ENCODE peak calls at places on chromosomes 16 and 17, in ten cellular contexts. One of them, this sample, is unnamed.

GRCh38 chr17:335691-336090 is 16.9 kb downstream of the RPH3AL start:
- DNase-seq in NCI-H510A: no peak
- DNase-seq in hepatic stellate cell: no peak
- DNase-seq in left kidney: no peak
- DNase-seq in globus pallidus: no peak
- DNase-seq in MM.1S: no peak
- DNase-seq in occipital lobe: no peak
- DNase-seq in D721Med: no peak
- DNase-seq in upper lobe of right lung: peak; percentile 57
- DNase-seq in GM03348: no peak
- DNase-seq in this sample: no peak

GRCh38 chr16:74766729-74767128 is 7.9 kb downstream of the FA2H start:
- DNase-seq in NCI-H510A: no peak
- DNase-seq in hepatic stellate cell: no peak
- DNase-seq in left kidney: no peak
- DNase-seq in globus pallidus: no peak
- DNase-seq in MM.1S: no peak
- DNase-seq in occipital lobe: no peak
- DNase-seq in D721Med: no peak
- DNase-seq in upper lobe of right lung: no peak
- DNase-seq in GM03348: no peak
- DNase-seq in this sample: no peak

GRCh38 chr17:76266244-76266938 is 1.2 kb downstream of the UBALD2 start:
- DNase-seq in NCI-H510A: no peak
- DNase-seq in hepatic stellate cell: no peak
- DNase-seq in left kidney: peak; percentile 45
- DNase-seq in globus pallidus: no peak
- DNase-seq in MM.1S: no peak
- DNase-seq in occipital lobe: no peak
- DNase-seq in D721Med: no peak
- DNase-seq in upper lobe of right lung: no peak
- DNase-seq in GM03348: peak; percentile 39
- DNase-seq in this sample: no peak

GRCh38 chr16:58511933-58512815 is 3.1 kb upstream of the SETD6 start:
- DNase-seq in NCI-H510A: peak; percentile 23
- DNase-seq in hepatic stellate cell: peak; percentile 59
- DNase-seq in left kidney: peak; percentile 86
- DNase-seq in globus pallidus: peak; percentile 46
- DNase-seq in MM.1S: peak; percentile 69
- DNase-seq in occipital lobe: peak; percentile 23
- DNase-seq in D721Med: no peak
- DNase-seq in upper lobe of right lung: peak; percentile 87
- DNase-seq in GM03348: peak; percentile 79
- DNase-seq in this sample: peak; percentile 71

GRCh38 chr17:64005734-64006167 is 7.6 kb downstream of the PRR29 start:
- DNase-seq in NCI-H510A: peak; percentile 82
- DNase-seq in hepatic stellate cell: no peak
- DNase-seq in left kidney: peak; percentile 43
- DNase-seq in globus pallidus: no peak
- DNase-seq in MM.1S: no peak
- DNase-seq in occipital lobe: no peak
- DNase-seq in D721Med: no peak
- DNase-seq in upper lobe of right lung: no peak
- DNase-seq in GM03348: peak; percentile 34
- DNase-seq in this sample: no peak

GRCh38 chr16:67260426-67261063 is 11.8 kb downstream of the SLC9A5 start:
- DNase-seq in NCI-H510A: no peak
- DNase-seq in hepatic stellate cell: peak; percentile 55
- DNase-seq in left kidney: peak; percentile 78
- DNase-seq in globus pallidus: no peak
- DNase-seq in MM.1S: peak; percentile 74
- DNase-seq in occipital lobe: no peak
- DNase-seq in D721Med: no peak
- DNase-seq in upper lobe of right lung: no peak
- DNase-seq in GM03348: peak; percentile 50
- DNase-seq in this sample: peak; percentile 45

GRCh38 chr17:50426814-50427787 is 1.1 kb downstream of the ACSF2 start:
- DNase-seq in NCI-H510A: no peak
- DNase-seq in hepatic stellate cell: peak; percentile 75
- DNase-seq in left kidney: peak; percentile 63
- DNase-seq in globus pallidus: peak; percentile 3
- DNase-seq in MM.1S: peak; percentile 68
- DNase-seq in occipital lobe: no peak
- DNase-seq in D721Med: no peak
- DNase-seq in upper lobe of right lung: no peak
- DNase-seq in GM03348: peak; percentile 59
- DNase-seq in this sample: peak; percentile 40

GRCh38 chr16:81797443-81797842 is 18.4 kb downstream of the PLCG2 start:
- DNase-seq in NCI-H510A: no peak
- DNase-seq in hepatic stellate cell: no peak
- DNase-seq in left kidney: no peak
- DNase-seq in globus pallidus: no peak
- DNase-seq in MM.1S: peak; percentile 47
- DNase-seq in occipital lobe: no peak
- DNase-seq in D721Med: no peak
- DNase-seq in upper lobe of right lung: no peak
- DNase-seq in GM03348: no peak
- DNase-seq in this sample: no peak

GRCh38 chr16:81863630-81864352 is 84.7 kb downstream of the PLCG2 start:
- DNase-seq in NCI-H510A: no peak
- DNase-seq in hepatic stellate cell: no peak
- DNase-seq in left kidney: peak; percentile 66
- DNase-seq in globus pallidus: no peak
- DNase-seq in MM.1S: peak; percentile 58
- DNase-seq in occipital lobe: no peak
- DNase-seq in D721Med: no peak
- DNase-seq in upper lobe of right lung: no peak
- DNase-seq in GM03348: no peak
- DNase-seq in this sample: no peak